ENCODE peak calls at places on chromosomes 5 and 9, in nine cellular contexts. N is epithelial cell of esophagus, S is Peyer's patch, U is GM06990, B is prostate gland, H is tibial artery, A is GM12864, D is neural progenitor cell, O is PC-9. P is an unnamed sample.

GRCh38 chr5:81852277-81853004 is 101.5 kb upstream of the SSBP2 start:
- DNase-seq in H (no peak), O (peak; percentile 74), N (no peak), B (no peak), U (peak; percentile 25), D (peak; percentile 65), S (peak; percentile 60), A (no peak), P (no peak)

GRCh38 chr5:132530946-132531345 is 12.4 kb downstream of the IL5 start:
- DNase-seq in B (no peak), U (no peak), N (no peak), A (no peak), H (no peak), O (no peak), S (no peak), D (no peak), P (no peak)

GRCh38 chr9:93288891-93289883 is 105.2 kb downstream of the WNK2 start:
- DNase-seq in N (peak; percentile 43), A (no peak), O (peak; percentile 85), B (no peak), D (no peak), H (peak; percentile 58), S (no peak), U (no peak), P (no peak)

GRCh38 chr5:87069974-87070608 is 197.6 kb upstream of the RASA1 start:
- DNase-seq in O (peak; percentile 45), B (no peak), A (peak; percentile 47), D (peak; percentile 6), S (no peak), N (peak; percentile 68), U (no peak), H (no peak), P (no peak)

GRCh38 chr5:50962934-50963646 is 296.7 kb downstream of the PARP8 start:
- DNase-seq in S (peak; percentile 81), O (no peak), D (peak; percentile 86), B (peak; percentile 63), A (peak; percentile 15), U (peak; percentile 17), N (peak; percentile 63), H (peak; percentile 77), P (no peak)

GRCh38 chr5:69415584-69415958 is 655 bp downstream of the MARVELD2 start:
- DNase-seq in O (no peak), H (no peak), D (peak; percentile 34), B (peak; percentile 41), S (peak; percentile 62), N (peak; percentile 42), U (no peak), A (no peak), P (no peak)

GRCh38 chr5:74864823-74865222 is 1.4 kb downstream of the FAM169A start:
- DNase-seq in O (no peak), S (no peak), U (no peak), N (peak; percentile 68), B (no peak), D (peak; percentile 15), H (no peak), A (no peak), P (no peak)

GRCh38 chr5:150523472-150524350 is 15.8 kb downstream of the NDST1 start:
- DNase-seq in O (peak; percentile 47), A (peak; percentile 30), S (no peak), H (no peak), N (peak; percentile 67), U (no peak), D (peak; percentile 73), B (peak; percentile 51), P (no peak)

GRCh38 chr5:119406551-119406950 is 45.7 kb upstream of the HSD17B4 start:
- DNase-seq in O (no peak), A (no peak), U (no peak), N (no peak), H (no peak), B (no peak), D (no peak), S (no peak), P (no peak)

GRCh38 chr5:170388818-170389217 is 349 bp downstream of the KCNMB1 start:
- DNase-seq in N (no peak), A (no peak), B (no peak), O (no peak), H (no peak), U (no peak), D (no peak), S (no peak), P (no peak)

GRCh38 chr5:17257705-17258273 is 40.4 kb downstream of the BASP1 start:
- DNase-seq in A (peak; percentile 59), B (peak; percentile 37), U (peak; percentile 62), N (no peak), S (no peak), H (no peak), O (no peak), D (peak; percentile 58), P (no peak)

GRCh38 chr9:112348257-112348992 is 15.0 kb upstream of the PTBP3 start:
- DNase-seq in A (peak; percentile 75), H (peak; percentile 81), S (peak; percentile 94), D (peak; percentile 47), U (no peak), O (no peak), B (peak; percentile 46), N (peak; percentile 59), P (no peak)

GRCh38 chr9:79579624-79580023 is 7.9 kb downstream of the TLE4 start:
- DNase-seq in D (no peak), N (no peak), B (no peak), O (no peak), S (no peak), U (no peak), A (no peak), H (no peak), P (no peak)

DNA sequence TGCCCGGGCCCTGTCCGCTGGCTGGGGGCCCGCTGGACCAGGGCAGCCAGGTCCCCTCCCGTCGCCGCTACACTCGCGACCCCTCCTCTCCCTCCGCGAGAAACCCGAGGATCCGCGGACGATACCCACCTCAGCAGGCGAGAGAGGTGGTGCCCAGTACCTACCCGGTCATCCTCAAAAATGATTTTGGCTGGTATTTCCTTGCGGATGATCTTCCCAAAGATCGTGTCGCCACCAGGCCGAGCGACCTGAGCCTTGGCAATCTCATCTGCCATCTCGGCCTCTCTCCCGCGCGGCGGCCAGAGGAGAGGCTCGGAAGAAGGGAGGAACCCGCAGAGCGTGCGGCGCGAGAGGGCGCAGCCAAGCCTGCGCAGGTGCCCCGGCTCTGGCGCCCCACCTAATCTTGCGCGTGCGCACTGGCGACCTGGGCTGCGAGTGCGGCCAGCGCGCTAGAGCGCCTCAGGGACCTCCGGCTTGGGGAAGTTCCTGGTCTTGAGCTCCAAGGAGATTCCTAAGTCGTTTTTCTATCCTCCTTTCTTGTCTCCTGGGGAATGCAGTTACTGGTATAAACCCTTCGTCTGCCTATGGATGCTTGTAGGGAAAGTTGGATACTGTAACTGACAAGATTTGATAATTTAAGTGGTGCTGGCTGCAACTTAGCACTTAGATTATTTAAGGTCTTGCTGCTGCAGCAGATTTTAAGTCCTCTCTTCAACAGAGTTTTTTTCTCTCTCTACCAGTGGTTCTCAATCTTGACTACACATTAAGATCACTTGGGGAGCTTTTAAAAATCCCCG is at the start of gene HINT1:
- DNase-seq in U (peak; percentile 95), S (peak; percentile 96), O (peak; percentile 81), A (peak; percentile 78), B (peak; percentile 90), N (peak; percentile 93), H (peak; percentile 93), D (peak; percentile 98), P (peak; percentile 97)
- TF ChIP-seq CTCF in U (peak; percentile 45), S (no peak), O (peak; percentile 22), A (peak; percentile 12), B (peak; percentile 30), N (no peak), H (no peak), D (peak; percentile 4), P (peak; percentile 45)

DNA sequence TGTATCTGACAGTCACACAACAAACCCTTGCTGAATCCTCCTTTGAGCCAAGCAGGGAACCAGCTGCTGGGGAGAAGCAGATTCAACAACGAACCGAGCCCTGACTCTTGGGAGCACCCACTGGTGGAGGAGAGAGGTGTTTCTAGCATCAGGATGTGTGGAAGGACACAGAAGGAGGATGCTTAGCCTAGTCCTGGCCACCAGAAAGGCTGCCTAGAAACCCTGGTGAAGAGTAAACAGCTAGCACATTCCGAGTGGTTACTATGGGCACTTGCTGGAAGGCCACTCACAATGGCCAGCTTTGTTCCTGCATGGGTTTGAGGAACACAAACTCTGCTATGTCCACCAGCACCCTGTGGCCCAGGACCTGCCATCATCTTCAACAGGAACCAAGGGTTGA is 1.8 kb downstream of the TIFAB start:
- DNase-seq in H (peak; percentile 43), N (no peak), B (no peak), U (no peak), O (no peak), D (no peak), S (no peak), A (no peak), P (no peak)
- TF ChIP-seq CTCF in H (no peak), N (no peak), B (no peak), U (no peak), O (no peak), D (no peak), S (no peak), A (no peak), P (no peak)

DNA sequence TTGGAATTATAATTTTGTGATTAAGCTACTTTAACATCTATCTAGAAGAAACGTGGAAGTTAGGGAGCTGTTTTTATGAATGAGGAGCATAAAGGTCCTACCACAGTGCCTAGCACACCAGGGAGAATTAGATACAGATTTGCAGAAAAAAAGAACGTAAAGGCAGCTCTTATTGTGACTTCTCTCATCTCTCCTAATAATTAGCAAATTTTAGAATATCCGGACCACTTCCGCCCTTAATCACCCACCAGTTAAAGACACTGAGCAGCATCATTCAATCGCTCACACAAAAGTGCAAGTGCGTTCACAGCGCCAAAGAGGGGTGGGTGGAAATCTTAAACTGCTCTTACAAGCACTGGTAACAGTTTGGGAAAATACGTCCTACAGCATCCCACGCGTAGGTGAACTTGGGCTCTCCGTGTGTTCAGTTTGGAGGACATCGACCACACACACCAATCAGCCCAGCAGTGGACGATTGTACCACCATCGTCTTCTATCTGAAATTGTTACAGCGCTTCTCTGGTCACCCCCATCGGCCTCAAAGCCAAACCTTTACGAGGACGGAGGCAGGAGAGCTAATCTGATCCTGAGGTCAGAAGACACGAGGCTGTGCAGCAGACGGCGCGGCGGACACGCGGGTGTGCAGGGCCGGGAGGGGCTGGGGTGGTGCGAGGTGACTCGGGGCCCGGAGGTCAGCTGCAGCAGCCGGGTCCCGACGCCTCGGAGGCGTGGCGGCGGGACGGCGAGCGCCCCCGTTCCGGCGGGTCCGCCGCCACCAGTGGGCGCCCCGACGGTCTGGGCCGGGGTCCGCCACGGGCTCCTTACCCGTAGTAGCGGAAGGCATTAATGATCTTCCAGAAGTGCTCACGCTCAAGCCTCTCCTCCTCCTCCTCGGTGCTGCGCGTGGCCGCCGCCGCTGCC is 646 bp downstream of the CARNMT1 start:
- DNase-seq in N (peak; percentile 37), A (peak; percentile 13), S (peak; percentile 85), D (peak; percentile 78), U (peak; percentile 80), O (peak; percentile 47), B (peak; percentile 40), H (peak; percentile 76), P (no peak)
- TF ChIP-seq CTCF in N (no peak), A (no peak), S (no peak), D (no peak), U (no peak), O (no peak), B (no peak), H (no peak), P (no peak)

DNA sequence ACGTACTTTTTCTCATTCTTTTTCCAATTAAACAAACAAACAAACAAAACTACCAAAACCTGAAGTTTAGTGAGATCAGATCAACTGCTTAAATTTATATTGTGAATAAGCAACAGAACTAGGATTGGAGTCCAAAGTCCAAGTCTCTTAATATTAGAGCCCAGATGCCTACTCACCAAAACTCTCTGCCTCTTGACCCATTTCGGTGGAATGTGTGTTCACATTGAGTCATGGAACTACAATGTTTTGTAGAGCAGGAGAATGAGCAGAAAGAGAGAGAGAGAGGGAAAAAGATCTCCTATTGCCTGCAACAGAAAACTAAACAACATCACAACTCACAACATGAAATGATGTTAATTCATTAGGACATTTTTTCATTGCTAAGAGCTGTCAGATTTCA is 751.1 kb downstream of the TLR4 start:
- DNase-seq in S (no peak), H (no peak), U (no peak), N (no peak), B (no peak), D (no peak), A (no peak), O (no peak), P (no peak)
- TF ChIP-seq CTCF in S (no peak), H (no peak), U (no peak), N (no peak), B (no peak), D (no peak), A (no peak), O (no peak), P (no peak)

P was measured in chondrocyte.